ENCODE peak calls at places on chromosomes 4 and X, in four cellular contexts. D, J, I and H are unnamed samples.

GRCh38 chr4:87839309-87839946 is 6.7 kb downstream of the MEPE start:
- DNase-seq in D (no peak), J (no peak), I (no peak), H (peak)

GRCh38 chr4:26753642-26754041 is 107.0 kb upstream of the STIM2 start:
- DNase-seq in D (no peak), J (no peak), I (no peak), H (no peak)

GRCh38 chrX:107272431-107272921 is 66.1 kb downstream of the DNAAF6 start:
- DNase-seq in D (no peak), J (no peak), I (no peak), H (no peak)

GRCh38 chr4:156623376-156623775 is 348.2 kb downstream of the PDGFC start:
- DNase-seq in D (no peak), J (no peak), I (no peak), H (no peak)

GRCh38 chrX:139126493-139126892 is 404.0 kb upstream of the F9 start:
- DNase-seq in D (no peak), J (no peak), I (peak), H (peak)

GRCh38 chr4:23888421-23889319 is 1.2 kb downstream of the PPARGC1A start:
- DNase-seq in D (no peak), J (no peak), I (peak), H (no peak)

GRCh38 chr4:70743728-70744127 is 22.0 kb downstream of the RUFY3 start:
- DNase-seq in D (no peak), J (no peak), I (no peak), H (no peak)

GRCh38 chr4:6275351-6275750 is 5.7 kb downstream of the WFS1 start:
- DNase-seq in D (no peak), J (no peak), I (no peak), H (no peak)

GRCh38 chrX:12790878-12791252 is 347 bp upstream of the PRPS2 start:
- DNase-seq in D (no peak), J (no peak), I (no peak), H (no peak)

GRCh38 chr4:53026233-53026632 is 164.1 kb downstream of the RASL11B start:
- DNase-seq in D (no peak), J (no peak), I (no peak), H (no peak)

GRCh38 chrX:74232859-74233258 is 71.1 kb upstream of the ZCCHC13 start:
- DNase-seq in D (no peak), J (no peak), I (peak), H (no peak)

GRCh38 chrX:77622233-77622632 is 163.8 kb downstream of the ATRX start:
- DNase-seq in D (no peak), J (no peak), I (no peak), H (no peak)

GRCh38 chr4:147617173-147617840 is at the start of gene TMEM184C:
- DNase-seq in D (peak), J (peak), I (peak), H (peak)

GRCh38 chrX:153648358-153649177 is 1.6 kb downstream of the DUSP9 start:
- DNase-seq in D (no peak), J (no peak), I (no peak), H (no peak)

GRCh38 chrX:43969504-43970501 is 3.4 kb downstream of the NDP start:
- DNase-seq in D (no peak), J (no peak), I (no peak), H (peak)

GRCh38 chrX:119698835-119699234 is 5.9 kb upstream of the SEPTIN6 start:
- DNase-seq in D (peak), J (no peak), I (peak), H (peak)

GRCh38 chrX:2550288-2551020 is 49.7 kb upstream of the DHRSX start:
- DNase-seq in D (no peak), J (no peak), I (no peak), H (no peak)

GRCh38 chr4:84814100-84814750 is 152.3 kb downstream of the WDFY3 start:
- DNase-seq in D (peak), J (no peak), I (peak), H (peak)
- TF ChIP-seq MAX in D (peak), J (no peak), I (no peak), H (no peak)

GRCh38 chr4:1856071-1856919 is at the start of gene LETM1:
- DNase-seq in D (peak), J (peak), I (peak), H (peak)
- TF ChIP-seq POLR2A in D (peak), J (peak), I (no peak), H (peak)

GRCh38 chr4:168585168-168586091 is 88.6 kb downstream of the PALLD start:
- DNase-seq in D (peak), J (no peak), I (peak), H (peak)
- TF ChIP-seq MAX in D (no peak), J (no peak), I (no peak), H (no peak)

DNA sequence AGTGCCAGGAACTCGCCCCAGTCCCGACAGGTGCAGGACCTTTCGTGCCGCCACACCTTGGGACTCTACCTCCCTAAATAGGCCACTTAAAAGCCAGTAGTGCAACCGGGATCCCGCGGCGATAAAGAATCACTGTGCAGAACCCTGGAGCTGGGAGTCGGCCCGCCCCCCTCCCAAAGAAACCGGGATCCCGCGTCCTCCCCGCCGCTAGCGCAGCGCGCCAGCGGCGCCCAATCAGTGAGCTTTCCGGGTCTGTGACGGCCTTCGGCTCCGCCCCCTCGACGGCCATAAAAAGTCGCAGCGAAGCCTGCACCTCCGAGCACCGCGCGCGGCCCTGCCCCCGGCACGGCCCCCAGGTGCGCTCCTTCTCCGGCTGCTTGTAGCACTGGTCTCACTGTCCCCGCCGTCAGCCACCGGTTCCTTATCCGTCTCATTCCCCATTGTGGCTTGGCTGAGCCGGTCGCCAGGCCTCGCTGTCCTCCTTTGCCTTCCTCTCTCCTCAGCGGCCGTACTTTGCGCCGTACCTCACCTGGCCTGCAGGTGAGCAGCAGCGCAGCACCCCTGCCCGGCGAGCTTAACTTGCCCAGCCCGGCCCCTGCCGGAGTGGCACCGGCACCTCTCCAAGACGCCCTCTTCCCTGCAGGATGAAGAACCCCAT is at the start of gene LRAT:
- DNase-seq in D (peak), J (no peak), I (no peak), H (no peak)
- TF ChIP-seq POLR2A in D (no peak), J (no peak), I (no peak), H (no peak)